ENCODE peak calls at places on chromosomes 3 and 15, in five cellular contexts. Y is GM19239, O is cardiac fibroblast, J is frontal cortex, S is AG08396. X is an unnamed sample.

GRCh38 chr15:29344474-29344873 is 74.9 kb upstream of the NSMCE3 start:
- DNase-seq in J (no peak), S (no peak), O (no peak), Y (no peak), X (no peak)

GRCh38 chr3:161559177-161559998 is 62.8 kb downstream of the OTOL1 start:
- DNase-seq in O (peak), Y (no peak), S (peak), J (no peak), X (peak)

GRCh38 chr15:29435811-29436210 is 166.2 kb upstream of the NSMCE3 start:
- DNase-seq in S (no peak), J (no peak), Y (no peak), O (no peak), X (no peak)

GRCh38 chr3:54696313-54696712 is 231.5 kb downstream of the LRTM1 start:
- DNase-seq in Y (no peak), O (no peak), J (no peak), S (no peak), X (no peak)

GRCh38 chr3:172562881-172563835 is 39.9 kb upstream of the TNFSF10 start:
- DNase-seq in Y (no peak), J (no peak), S (peak), O (peak), X (no peak)

GRCh38 chr3:86702381-86702958 is 288.5 kb downstream of the VGLL3 start:
- DNase-seq in S (peak), Y (no peak), O (peak), J (no peak), X (no peak)

GRCh38 chr3:58004972-58005371 is 3.2 kb upstream of the FLNB start:
- DNase-seq in S (no peak), Y (no peak), O (no peak), J (no peak), X (no peak)

GRCh38 chr3:188264231-188265213 is 110.6 kb downstream of the LPP start:
- DNase-seq in S (no peak), Y (no peak), J (no peak), O (peak), X (no peak)

GRCh38 chr3:38723569-38724391 is 74.3 kb upstream of the SCN5A start:
- DNase-seq in Y (no peak), J (no peak), S (no peak), O (peak), X (no peak)

GRCh38 chr15:31364301-31365031 is 37.8 kb downstream of the KLF13 start:
- DNase-seq in O (no peak), J (no peak), Y (no peak), S (no peak), X (no peak)

GRCh38 chr15:40052604-40053003 is 13.6 kb upstream of the SRP14 start:
- DNase-seq in O (no peak), J (no peak), S (no peak), Y (no peak), X (no peak)

GRCh38 chr15:63588826-63589225 is 8.4 kb upstream of the FBXL22 start:
- DNase-seq in S (no peak), J (no peak), Y (no peak), O (no peak), X (no peak)

GRCh38 chr15:58529041-58529440 is 97.2 kb downstream of the LIPC start:
- DNase-seq in J (no peak), S (no peak), O (no peak), Y (no peak), X (no peak)

GRCh38 chr15:83053151-83053550 is 13.9 kb downstream of the BTBD1 start:
- DNase-seq in S (peak), J (no peak), O (no peak), Y (no peak), X (no peak)

GRCh38 chr3:145639207-145639606 is 521.8 kb downstream of the PLOD2 start:
- DNase-seq in Y (no peak), O (no peak), J (no peak), S (no peak), X (no peak)

GRCh38 chr3:27311400-27311799 is 57.8 kb downstream of the NEK10 start:
- DNase-seq in S (peak), J (no peak), Y (no peak), O (peak), X (no peak)

GRCh38 chr3:159898147-159898546 is 90.5 kb upstream of the IL12A start:
- DNase-seq in J (no peak), S (no peak), Y (no peak), O (no peak), X (no peak)

GRCh38 chr3:23800731-23801130 is 5.0 kb upstream of the UBE2E1 start:
- DNase-seq in Y (no peak), S (no peak), O (peak), J (no peak), X (no peak)

GRCh38 chr3:136186330-136186729 is 9.8 kb downstream of the MSL2 start:
- DNase-seq in Y (no peak), J (no peak), S (no peak), O (no peak), X (no peak)

GRCh38 chr3:39327746-39328349 is 1.7 kb upstream of the CCR8 start:
- DNase-seq in Y (no peak), J (no peak), S (no peak), O (no peak), X (no peak)

GRCh38 chr15:64010719-64011118 is 35.6 kb downstream of the DAPK2 start:
- DNase-seq in Y (peak), S (peak), J (no peak), O (peak), X (no peak)

GRCh38 chr3:40741729-40742128 is 217.0 kb downstream of the ZNF621 start:
- DNase-seq in Y (no peak), J (peak), O (peak), S (no peak), X (no peak)

GRCh38 chr15:52546031-52546751 is 17.5 kb upstream of the MYO5A start:
- DNase-seq in O (no peak), S (no peak), J (no peak), Y (no peak), X (no peak)

GRCh38 chr3:196918968-196919367 is 23.4 kb downstream of the NCBP2 start:
- DNase-seq in J (no peak), S (no peak), Y (no peak), O (no peak), X (no peak)

GRCh38 chr3:4821331-4821730 is 157.9 kb upstream of the BHLHE40 start:
- DNase-seq in S (no peak), Y (no peak), O (no peak), J (no peak), X (no peak)

GRCh38 chr3:178255315-178255714 is 280.9 kb upstream of the KCNMB2 start:
- DNase-seq in J (no peak), S (no peak), O (peak), Y (no peak), X (no peak)